ENCODE peak calls at places on chromosome 14, in eight cellular contexts. J is AG09319, Y is AG09309, S is left ventricle myocardium inferior, G is stomach, O is body of pancreas, E is GM12865, U is foreskin fibroblast. X is an unnamed sample.

GRCh38 chr14:31834616-31835015 is 242.5 kb upstream of the ARHGAP5 start:
- DNase-seq in Y (no peak), S (no peak), J (no peak), G (no peak), E (no peak), O (no peak), U (no peak), X (no peak)

GRCh38 chr14:52060080-52060479 is 8.8 kb downstream of the NID2 start:
- DNase-seq in Y (no peak), G (no peak), O (peak), E (no peak), U (no peak), J (no peak), S (no peak), X (no peak)

GRCh38 chr14:59087240-59087639 is 101.2 kb upstream of the DAAM1 start:
- DNase-seq in G (no peak), E (no peak), J (no peak), Y (no peak), U (no peak), S (no peak), O (no peak), X (no peak)

GRCh38 chr14:105415481-105416428 is 3.9 kb upstream of the MTA1 start:
- DNase-seq in U (no peak), G (no peak), S (no peak), O (no peak), J (no peak), E (no peak), Y (no peak), X (no peak)

GRCh38 chr14:89828473-89829200 is 125.9 kb downstream of the EFCAB11 start:
- DNase-seq in E (no peak), O (no peak), G (no peak), S (no peak), U (no peak), Y (no peak), J (peak), X (no peak)

GRCh38 chr14:100536721-100537700 is 50.2 kb downstream of the BEGAIN start:
- DNase-seq in Y (no peak), J (no peak), S (peak), O (peak), U (no peak), E (no peak), G (peak), X (no peak)

GRCh38 chr14:42541535-42542001 is 934.9 kb downstream of the LRFN5 start:
- DNase-seq in G (no peak), Y (no peak), O (no peak), U (peak), S (no peak), E (no peak), J (no peak), X (no peak)

GRCh38 chr14:65243766-65244442 is 141.6 kb upstream of the MAX start:
- DNase-seq in Y (no peak), G (no peak), O (no peak), U (no peak), S (no peak), J (no peak), E (no peak), X (no peak)

GRCh38 chr14:96748371-96748770 is 48.8 kb upstream of the VRK1 start:
- DNase-seq in G (no peak), O (no peak), U (no peak), S (no peak), Y (no peak), J (no peak), E (no peak), X (no peak)

GRCh38 chr14:50530794-50531193 is 1.6 kb downstream of the MAP4K5 start:
- DNase-seq in J (no peak), U (no peak), S (no peak), O (no peak), G (no peak), Y (no peak), E (no peak), X (no peak)

GRCh38 chr14:42353315-42353714 is 746.6 kb downstream of the LRFN5 start:
- DNase-seq in J (no peak), O (no peak), E (no peak), G (no peak), U (no peak), Y (no peak), S (no peak), X (no peak)

GRCh38 chr14:100138082-100138787 is 21.2 kb downstream of the DEGS2 start:
- DNase-seq in S (no peak), U (no peak), J (no peak), G (peak), O (peak), E (peak), Y (no peak), X (no peak)

GRCh38 chr14:23310546-23310945 is 3.9 kb downstream of the BCL2L2 start:
- DNase-seq in O (no peak), E (no peak), U (no peak), S (no peak), G (no peak), J (no peak), Y (no peak), X (no peak)

GRCh38 chr14:65846469-65846868 is 433.9 kb downstream of the FUT8 start:
- DNase-seq in U (no peak), G (no peak), E (peak), J (no peak), Y (no peak), O (no peak), S (no peak), X (no peak)

GRCh38 chr14:57461777-57462320 is 31.8 kb downstream of the CCDC198 start:
- DNase-seq in G (no peak), Y (no peak), U (no peak), J (no peak), O (no peak), S (no peak), E (no peak), X (no peak)

GRCh38 chr14:32073537-32074189 is 3.4 kb upstream of the ARHGAP5 start:
- DNase-seq in S (no peak), G (peak), E (peak), U (peak), J (peak), O (peak), Y (peak), X (no peak)

GRCh38 chr14:69285661-69286255 is 25.8 kb downstream of the GALNT16 start:
- DNase-seq in Y (no peak), U (no peak), G (no peak), S (no peak), E (no peak), O (no peak), J (no peak), X (no peak)

GRCh38 chr14:69288956-69289705 is 29.2 kb downstream of the GALNT16 start:
- DNase-seq in J (no peak), Y (no peak), S (no peak), E (no peak), O (no peak), G (no peak), U (no peak), X (no peak)

GRCh38 chr14:69287096-69287991 is 27.4 kb downstream of the GALNT16 start:
- DNase-seq in J (no peak), U (no peak), E (no peak), S (no peak), Y (no peak), G (no peak), O (no peak), X (no peak)

GRCh38 chr14:69289811-69290520 is 30.0 kb downstream of the GALNT16 start:
- DNase-seq in O (peak), E (no peak), S (no peak), U (no peak), G (no peak), Y (no peak), J (no peak), X (no peak)

DNA sequence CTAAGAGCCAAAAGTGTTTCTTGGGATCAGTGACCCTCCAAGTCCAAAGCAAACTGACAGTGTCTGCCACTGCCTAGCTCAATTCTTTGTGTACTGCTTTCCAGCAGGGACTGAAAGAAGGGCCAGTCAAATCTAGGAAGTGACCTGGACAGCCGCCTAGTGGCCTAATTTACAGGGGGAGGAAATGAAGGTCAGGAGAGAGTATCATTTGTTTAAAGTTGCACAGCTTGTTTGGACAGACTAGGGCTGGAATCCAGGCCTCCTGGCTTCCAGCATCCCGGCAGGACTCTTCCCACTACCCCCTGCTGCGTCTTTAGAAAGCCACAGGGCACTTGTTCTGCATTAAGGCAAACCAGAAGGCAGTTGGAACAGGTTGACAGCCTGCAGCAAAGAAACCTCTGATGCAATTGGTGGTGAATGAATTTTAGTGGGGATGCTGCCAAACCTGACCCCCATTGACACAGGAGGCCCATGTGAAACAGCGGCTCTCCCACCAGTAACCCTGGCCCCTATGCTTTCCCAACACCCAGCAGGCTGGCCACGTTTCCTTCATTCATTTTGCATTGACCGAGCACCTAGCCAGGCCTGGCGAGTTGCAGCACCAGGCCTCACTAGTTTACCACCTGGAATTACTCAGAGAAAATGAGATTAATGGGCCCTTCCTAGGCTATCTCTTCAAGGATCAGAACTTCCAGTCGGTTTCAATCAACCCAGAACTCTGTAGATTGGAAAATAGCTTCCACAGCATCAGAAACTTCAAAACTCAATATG is 28.2 kb downstream of the GALNT16 start:
- DNase-seq in S (peak), Y (peak), E (no peak), O (peak), J (peak), U (no peak), G (peak), X (no peak)
- TF ChIP-seq CTCF in S (peak), Y (peak), E (peak), O (peak), J (peak), U (peak), G (no peak), X (no peak)

DNA sequence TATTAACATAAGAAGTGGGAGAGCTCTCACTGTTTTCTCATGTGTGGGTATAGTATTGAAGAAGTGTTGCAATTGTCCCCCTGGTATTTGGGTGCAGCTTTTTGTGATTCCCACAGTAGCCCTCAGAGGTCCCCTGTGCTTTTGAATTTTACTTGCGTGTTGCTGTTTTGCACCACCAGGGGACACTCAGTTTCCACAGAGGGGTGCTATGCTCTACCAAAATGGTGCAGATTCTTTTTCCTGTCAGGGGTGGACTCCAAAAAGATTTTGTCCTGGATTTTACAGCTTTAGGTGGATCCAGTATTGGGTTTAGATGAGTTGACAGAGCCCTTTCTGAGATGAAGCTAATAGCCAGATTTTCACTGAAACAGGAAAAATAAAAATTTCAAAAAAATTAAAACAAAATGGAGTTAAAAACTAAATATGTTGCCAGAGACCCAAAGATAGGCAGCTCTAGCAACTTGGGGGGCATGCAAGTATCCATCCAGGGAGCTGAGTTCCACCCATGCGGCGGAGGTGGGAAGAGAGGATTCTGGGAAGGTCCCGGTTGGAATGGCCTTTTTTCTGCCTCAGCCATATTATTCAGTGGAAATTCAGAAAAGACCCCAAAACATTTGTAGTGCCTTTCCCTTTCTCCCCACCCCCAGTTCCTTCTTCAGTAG is 50.2 kb downstream of the TTLL5 start:
- DNase-seq in J (peak), U (peak), E (peak), S (no peak), Y (peak), G (peak), O (peak), X (no peak)
- TF ChIP-seq CTCF in J (peak), U (peak), E (peak), S (peak), Y (peak), G (no peak), O (peak), X (no peak)

GRCh38 chr14:94591073-94591472 is 9.8 kb downstream of the SERPINA5 start:
- DNase-seq in G (no peak), Y (no peak), J (no peak), S (no peak), E (no peak), U (no peak), O (no peak), X (no peak)

GRCh38 chr14:94591871-94592270 is 10.6 kb downstream of the SERPINA5 start:
- DNase-seq in O (no peak), G (no peak), U (no peak), J (no peak), S (no peak), Y (no peak), E (no peak), X (no peak)

GRCh38 chr14:94593749-94594431 is 12.7 kb downstream of the SERPINA5 start:
- DNase-seq in S (no peak), O (peak), G (no peak), E (no peak), U (no peak), J (no peak), Y (no peak), X (no peak)

GRCh38 chr14:94593376-94593748 is 12.1 kb downstream of the SERPINA5 start:
- DNase-seq in J (no peak), O (no peak), U (no peak), E (no peak), S (no peak), G (no peak), Y (no peak), X (no peak)

DNA sequence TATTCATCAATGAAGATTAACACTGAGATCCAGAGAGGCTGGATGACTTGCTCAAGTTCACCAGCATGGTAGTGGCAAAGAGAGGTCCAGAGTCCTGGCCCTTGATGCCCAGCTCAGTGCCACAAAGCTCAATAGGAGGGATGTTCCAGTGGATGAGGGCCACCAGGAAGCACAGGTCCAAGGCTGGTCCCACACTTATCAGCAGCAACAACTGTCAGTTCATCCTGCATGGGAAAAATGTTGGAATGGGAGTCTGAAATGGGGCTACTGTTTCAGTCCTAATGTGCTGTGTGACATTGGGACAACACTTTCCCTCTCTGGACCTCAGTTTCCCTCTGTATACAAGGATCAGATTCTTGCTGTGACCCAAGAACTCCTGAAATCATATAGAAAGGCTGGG is 11.2 kb downstream of the SERPINA5 start:
- DNase-seq in U (no peak), E (no peak), Y (no peak), G (no peak), J (no peak), S (no peak), O (no peak), X (no peak)
- TF ChIP-seq CTCF in U (no peak), E (no peak), Y (no peak), G (no peak), J (no peak), S (no peak), O (no peak), X (no peak)

DNA sequence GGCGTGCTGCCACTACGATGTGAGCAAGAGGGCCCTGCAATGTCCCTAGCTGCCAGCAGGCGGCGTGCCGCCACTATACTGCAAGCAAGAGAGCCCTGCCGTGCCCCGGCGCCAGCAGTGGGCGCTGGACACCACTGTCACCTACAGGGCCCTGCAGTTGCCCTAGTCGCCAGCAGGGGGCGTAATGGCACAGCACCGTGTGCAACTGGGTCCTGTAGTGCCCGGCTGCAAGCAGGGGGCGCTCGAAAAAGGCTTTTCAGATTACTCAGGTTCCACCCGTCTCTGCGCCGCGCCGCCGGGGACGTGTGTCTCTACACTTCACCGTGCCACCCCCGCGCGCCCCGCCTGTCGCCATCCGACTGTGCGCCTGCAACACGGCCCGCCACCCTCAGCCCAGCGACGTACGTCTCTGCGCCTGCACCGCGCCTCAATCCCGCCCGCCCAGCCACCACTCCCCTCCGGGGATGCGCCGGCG is 1356.9 kb downstream of the TMEM121 start:
- DNase-seq in O (no peak), E (peak), Y (no peak), S (no peak), J (no peak), U (no peak), G (no peak), X (peak)
- TF ChIP-seq CTCF in O (peak), E (peak), Y (peak), S (peak), J (peak), U (peak), G (no peak), X (peak)

X was measured in natural killer cell.